ENCODE peak calls at places on chromosome 22, in nine cellular contexts. I is NB4, D is BJ, Z is heart left ventricle, J is fibroblast of mammary gland, L is upper lobe of right lung, O is AG04449, Y is Calu3, P is nephron progenitor cell. U is an unnamed sample.

GRCh38 chr22:44142421-44143116 is 38.2 kb upstream of the PARVG start:
- DNase-seq in Y (no peak), P (no peak), Z (no peak), I (no peak), D (no peak), O (no peak), J (no peak), L (no peak), U (no peak)

GRCh38 chr22:29840498-29840897 is 2.4 kb upstream of the ASCC2 start:
- DNase-seq in I (peak), J (no peak), L (no peak), D (no peak), Z (no peak), O (no peak), P (no peak), Y (no peak), U (no peak)

GRCh38 chr22:17085277-17086091 is 684 bp downstream of the IL17RA start:
- DNase-seq in I (peak), Z (peak), Y (peak), P (no peak), D (no peak), J (no peak), O (no peak), L (peak), U (peak)

GRCh38 chr22:28773461-28773867 is 969 bp downstream of the CCDC117 start:
- DNase-seq in L (no peak), Z (no peak), D (peak), P (no peak), I (peak), J (peak), Y (no peak), O (peak), U (no peak)

GRCh38 chr22:37566329-37566837 is 6.1 kb downstream of the CDC42EP1 start:
- DNase-seq in J (no peak), L (peak), Y (no peak), Z (peak), I (no peak), O (no peak), P (no peak), D (no peak), U (peak)

GRCh38 chr22:33274214-33274828 is 216.1 kb upstream of the SYN3 start:
- DNase-seq in P (peak), D (no peak), J (peak), L (no peak), Y (peak), O (no peak), I (peak), Z (no peak), U (no peak)

GRCh38 chr22:26033071-26033470 is 136.2 kb upstream of the SEZ6L start:
- DNase-seq in Y (no peak), L (no peak), Z (no peak), J (no peak), I (no peak), D (no peak), P (no peak), O (no peak), U (no peak)

GRCh38 chr22:21758056-21758455 is 22.5 kb upstream of the YPEL1 start:
- DNase-seq in Z (no peak), I (no peak), O (no peak), L (no peak), D (no peak), Y (no peak), P (no peak), J (no peak), U (no peak)

GRCh38 chr22:44338906-44339305 is 26.2 kb upstream of the SHISAL1 start:
- DNase-seq in Y (no peak), J (no peak), P (no peak), L (no peak), D (no peak), I (no peak), Z (no peak), O (no peak), U (no peak)

GRCh38 chr22:20807315-20807752 is 33.4 kb downstream of the SERPIND1 start:
- DNase-seq in I (peak), D (peak), P (no peak), O (peak), Y (no peak), L (no peak), Z (no peak), J (peak), U (no peak)

GRCh38 chr22:39215430-39216142 is 29.2 kb downstream of the PDGFB start:
- DNase-seq in L (peak), D (no peak), O (no peak), P (no peak), I (no peak), Z (no peak), J (no peak), Y (no peak), U (peak)

GRCh38 chr22:45159652-45160462 is 3.9 kb upstream of the NUP50 start:
- DNase-seq in L (no peak), Y (peak), J (peak), P (no peak), O (no peak), I (peak), Z (no peak), D (no peak), U (no peak)

GRCh38 chr22:25546751-25547150 is 17.7 kb upstream of the GRK3 start:
- DNase-seq in L (no peak), O (no peak), Z (no peak), J (peak), Y (no peak), D (no peak), I (peak), P (no peak), U (no peak)

GRCh38 chr22:23108324-23109078 is 33.3 kb downstream of the RSPH14 start:
- DNase-seq in Y (no peak), P (no peak), O (no peak), D (no peak), L (no peak), I (no peak), J (no peak), Z (no peak), U (no peak)

GRCh38 chr22:23065069-23065451 is 5.3 kb upstream of the GNAZ start:
- DNase-seq in Y (no peak), J (no peak), I (no peak), Z (no peak), D (no peak), P (no peak), L (peak), O (no peak), U (peak)

GRCh38 chr22:32281092-32281491 is 25.9 kb upstream of the SLC5A4 start:
- DNase-seq in J (peak), P (no peak), O (no peak), I (no peak), Y (no peak), D (no peak), L (no peak), Z (no peak), U (no peak)

GRCh38 chr22:29072193-29072978 is 449 bp upstream of the KREMEN1 start:
- DNase-seq in Z (peak), L (peak), O (no peak), P (peak), D (no peak), J (peak), I (peak), Y (peak), U (peak)

GRCh38 chr22:25747245-25747944 is 5.4 kb downstream of the MYO18B start:
- DNase-seq in O (peak), P (no peak), Z (peak), J (peak), L (no peak), Y (peak), D (peak), I (no peak), U (peak)

GRCh38 chr22:31247726-31248125 is 35.6 kb downstream of the LIMK2 start:
- DNase-seq in O (no peak), P (no peak), J (no peak), Y (no peak), L (no peak), I (no peak), D (no peak), Z (no peak), U (no peak)

GRCh38 chr22:29080061-29080975 is 7.5 kb downstream of the KREMEN1 start:
- DNase-seq in O (no peak), I (peak), J (peak), P (no peak), D (no peak), Z (no peak), L (no peak), Y (no peak), U (no peak)

GRCh38 chr22:31631381-31631780 is 30.6 kb downstream of the PISD start:
- DNase-seq in I (no peak), O (no peak), D (no peak), L (no peak), P (no peak), Z (no peak), J (peak), Y (no peak), U (no peak)

GRCh38 chr22:49094151-49094550 is 733.5 kb downstream of the BRD1 start:
- DNase-seq in O (no peak), P (no peak), I (peak), J (no peak), L (no peak), D (no peak), Z (no peak), Y (no peak), U (peak)

GRCh38 chr22:37623075-37624016 is 14.7 kb downstream of the GGA1 start:
- DNase-seq in Z (peak), P (peak), J (peak), I (peak), O (no peak), D (no peak), L (peak), Y (peak), U (no peak)

DNA sequence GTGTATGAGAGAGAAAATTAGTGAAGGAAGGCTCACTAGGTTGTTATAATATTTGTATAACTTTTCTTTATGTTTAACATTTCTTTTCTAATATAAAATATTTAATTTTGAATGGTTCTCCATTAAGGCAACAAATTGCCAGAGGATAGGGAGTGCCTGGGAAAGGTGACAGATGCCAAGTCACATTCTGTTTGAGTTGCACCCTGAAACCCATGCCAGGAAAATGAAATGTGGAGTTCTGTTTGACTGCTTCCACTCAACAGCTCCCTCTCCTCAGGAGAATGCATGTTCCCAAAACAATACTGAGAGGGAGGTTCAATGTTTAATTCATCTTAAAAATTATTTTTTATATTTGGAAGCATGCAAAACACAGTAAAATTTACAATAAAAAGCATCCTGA is 5.9 kb upstream of the USP18 start:
- DNase-seq in P (no peak), D (no peak), L (no peak), O (no peak), Z (no peak), J (no peak), I (no peak), Y (no peak), U (no peak)
- TF ChIP-seq CTCF in P (no peak), D (no peak), L (no peak), O (no peak), Z (no peak), J (no peak), I (no peak), Y (no peak), U (no peak)

GRCh38 chr22:46250035-46250782 is at the start of gene CDPF1:
- DNase-seq in J (peak), O (peak), D (peak), P (peak), Z (peak), I (peak), Y (peak), L (peak), U (peak)
- TF ChIP-seq CTCF in J (no peak), O (peak), D (no peak), P (no peak), Z (no peak), I (no peak), Y (no peak), L (peak), U (no peak)

GRCh38 chr22:42930810-42931420 is 73.8 kb upstream of the ARFGAP3 start:
- DNase-seq in Y (peak), L (peak), D (no peak), O (no peak), Z (peak), P (no peak), J (peak), I (peak), U (no peak)
- TF ChIP-seq CTCF in Y (peak), L (no peak), D (no peak), O (no peak), Z (no peak), P (no peak), J (peak), I (no peak), U (no peak)

DNA sequence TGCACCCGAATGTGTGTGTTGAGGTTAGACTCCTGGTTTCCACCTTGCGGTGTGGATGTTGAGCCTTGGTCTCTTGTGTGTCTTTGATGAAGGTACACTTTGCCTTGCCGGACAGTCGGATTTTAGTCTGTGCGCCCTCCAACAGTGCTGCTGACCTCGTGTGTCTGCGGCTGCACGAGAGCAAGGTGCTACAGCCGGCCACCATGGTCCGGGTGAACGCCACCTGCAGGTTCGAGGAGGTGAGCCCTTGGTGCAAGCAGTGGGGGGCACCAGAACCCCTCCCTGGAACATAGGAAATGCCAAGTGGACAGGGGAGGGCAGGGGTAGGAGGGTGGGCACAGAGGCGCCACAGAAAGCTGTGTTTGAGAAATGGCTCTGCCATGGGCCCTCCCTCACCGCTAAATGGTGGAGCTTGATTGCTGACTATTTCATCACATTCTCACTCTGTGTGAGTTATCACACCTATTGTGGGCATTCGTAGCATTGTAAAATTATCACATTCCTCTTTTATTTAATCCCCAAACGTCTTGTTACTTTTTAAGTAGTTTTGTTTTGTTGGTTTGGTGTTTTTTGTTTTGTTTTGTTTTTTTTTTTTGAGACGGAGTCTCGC is 26.4 kb upstream of the PANX2 start:
- DNase-seq in L (no peak), Z (no peak), O (no peak), J (no peak), Y (no peak), I (no peak), D (no peak), P (no peak), U (no peak)
- TF ChIP-seq CTCF in L (no peak), Z (no peak), O (no peak), J (no peak), Y (no peak), I (no peak), D (no peak), P (no peak), U (no peak)

GRCh38 chr22:19641254-19641982 is 72.9 kb upstream of the SEPTIN5 start:
- DNase-seq in J (no peak), I (no peak), P (peak), D (no peak), L (no peak), Z (no peak), Y (peak), O (no peak), U (no peak)
- TF ChIP-seq CTCF in J (peak), I (no peak), P (peak), D (peak), L (peak), Z (no peak), Y (peak), O (peak), U (peak)

GRCh38 chr22:40544758-40545157 is 91.8 kb downstream of the MRTFA start:
- DNase-seq in O (no peak), P (no peak), I (no peak), Z (no peak), D (no peak), L (no peak), Y (no peak), J (no peak), U (no peak)
- TF ChIP-seq CTCF in O (no peak), P (no peak), I (no peak), Z (no peak), D (no peak), L (no peak), Y (no peak), J (no peak), U (no peak)